ENCODE peak calls at places on chromosomes 7 and 10, in four cellular contexts. One of them, this sample, is unnamed.

GRCh38 chr7:150948791-150949251 is 29.3 kb downstream of the KCNH2 start:
- DNase-seq in HL-60: no peak
- DNase-seq in K562: no peak
- DNase-seq in GM12878: no peak
- DNase-seq in this sample: peak

GRCh38 chr7:3300221-3300650 is 816 bp upstream of the SDK1 start:
- DNase-seq in K562: no peak
- DNase-seq in HL-60: no peak
- DNase-seq in GM12878: no peak
- DNase-seq in this sample: no peak

GRCh38 chr7:112446431-112446830 is 3.8 kb upstream of the IFRD1 start:
- DNase-seq in K562: no peak
- DNase-seq in GM12878: no peak
- DNase-seq in HL-60: no peak
- DNase-seq in this sample: no peak

GRCh38 chr7:35831208-35831607 is 30.4 kb downstream of the SEPTIN7 start:
- DNase-seq in K562: no peak
- DNase-seq in GM12878: no peak
- DNase-seq in HL-60: no peak
- DNase-seq in this sample: no peak

GRCh38 chr7:55144955-55145342 is 126.1 kb downstream of the EGFR start:
- DNase-seq in K562: no peak
- DNase-seq in GM12878: no peak
- DNase-seq in HL-60: no peak
- DNase-seq in this sample: no peak

GRCh38 chr10:119139464-119140067 is 25.9 kb downstream of the SFXN4 start:
- DNase-seq in HL-60: peak
- DNase-seq in K562: peak
- DNase-seq in GM12878: no peak
- DNase-seq in this sample: peak

GRCh38 chr7:89401099-89401498 is 605.6 kb upstream of the TEX47 start:
- DNase-seq in K562: no peak
- DNase-seq in GM12878: no peak
- DNase-seq in HL-60: no peak
- DNase-seq in this sample: no peak

GRCh38 chr7:74424291-74424880 is 29.3 kb upstream of the GTF2IRD1 start:
- DNase-seq in HL-60: no peak
- DNase-seq in K562: no peak
- DNase-seq in GM12878: no peak
- DNase-seq in this sample: no peak

GRCh38 chr10:43078986-43079273 is 2.1 kb downstream of the RET start:
- DNase-seq in GM12878: no peak
- DNase-seq in HL-60: no peak
- DNase-seq in K562: peak
- DNase-seq in this sample: peak

GRCh38 chr7:157568785-157569584 is 232.2 kb downstream of the DNAJB6 start:
- DNase-seq in HL-60: no peak
- DNase-seq in GM12878: no peak
- DNase-seq in K562: no peak
- DNase-seq in this sample: peak

GRCh38 chr7:98988641-98989040 is 110.3 kb downstream of the TRRAP start:
- DNase-seq in GM12878: no peak
- DNase-seq in K562: no peak
- DNase-seq in HL-60: no peak
- DNase-seq in this sample: no peak

GRCh38 chr7:117202511-117202910 is 120.3 kb downstream of the WNT2 start:
- DNase-seq in HL-60: no peak
- DNase-seq in GM12878: no peak
- DNase-seq in K562: no peak
- DNase-seq in this sample: no peak

GRCh38 chr7:124856299-124856888 is 73.2 kb downstream of the POT1 start:
- DNase-seq in HL-60: no peak
- DNase-seq in GM12878: no peak
- DNase-seq in K562: peak
- DNase-seq in this sample: no peak
- TF ChIP-seq SPI1 in HL-60: no peak
- TF ChIP-seq SPI1 in GM12878: no peak
- TF ChIP-seq SPI1 in K562: no peak
- TF ChIP-seq SPI1 in this sample: no peak

GRCh38 chr7:64602518-64602917 is 39.6 kb upstream of the ZNF680 start:
- DNase-seq in K562: no peak
- DNase-seq in GM12878: no peak
- DNase-seq in HL-60: no peak
- DNase-seq in this sample: no peak
- TF ChIP-seq SPI1 in K562: no peak
- TF ChIP-seq SPI1 in GM12878: no peak
- TF ChIP-seq SPI1 in HL-60: no peak
- TF ChIP-seq SPI1 in this sample: no peak

DNA sequence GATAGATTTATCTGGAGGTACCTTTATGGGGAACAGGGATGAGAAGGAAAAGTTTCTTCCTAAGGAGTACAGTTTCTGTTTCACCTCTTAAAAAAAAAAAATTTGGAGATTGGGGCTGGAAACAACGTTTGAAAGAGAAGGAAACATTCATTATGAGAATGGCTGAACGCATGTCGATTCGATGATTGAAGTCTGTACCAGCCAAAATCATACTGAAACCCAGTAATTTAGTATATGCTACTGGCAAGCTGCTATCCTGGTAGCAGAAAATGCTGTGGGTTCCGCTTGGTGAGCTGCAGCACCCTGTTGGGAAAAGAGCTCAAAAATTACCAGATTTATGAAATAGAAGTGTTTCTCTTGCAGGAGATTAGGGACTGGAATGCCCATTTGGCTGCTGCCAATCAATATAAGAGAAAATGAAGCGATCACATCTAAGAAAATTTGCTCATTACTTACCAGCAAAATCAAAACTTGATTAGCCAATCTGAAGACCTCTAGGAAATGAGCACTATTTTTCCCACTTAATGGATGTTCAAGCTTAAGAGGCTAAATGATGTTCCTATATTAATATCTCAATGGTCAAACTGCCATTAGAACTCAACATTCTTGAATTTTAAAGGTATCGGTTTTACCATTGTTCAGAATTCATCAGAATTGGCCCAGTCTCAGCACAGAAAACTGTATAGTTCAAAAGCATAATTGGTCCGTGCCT is 1.1 kb upstream of the ITGB1 start:
- DNase-seq in K562: no peak
- DNase-seq in HL-60: no peak
- DNase-seq in GM12878: peak
- DNase-seq in this sample: no peak
- TF ChIP-seq SPI1 in K562: no peak
- TF ChIP-seq SPI1 in HL-60: no peak
- TF ChIP-seq SPI1 in GM12878: no peak
- TF ChIP-seq SPI1 in this sample: no peak

DNA sequence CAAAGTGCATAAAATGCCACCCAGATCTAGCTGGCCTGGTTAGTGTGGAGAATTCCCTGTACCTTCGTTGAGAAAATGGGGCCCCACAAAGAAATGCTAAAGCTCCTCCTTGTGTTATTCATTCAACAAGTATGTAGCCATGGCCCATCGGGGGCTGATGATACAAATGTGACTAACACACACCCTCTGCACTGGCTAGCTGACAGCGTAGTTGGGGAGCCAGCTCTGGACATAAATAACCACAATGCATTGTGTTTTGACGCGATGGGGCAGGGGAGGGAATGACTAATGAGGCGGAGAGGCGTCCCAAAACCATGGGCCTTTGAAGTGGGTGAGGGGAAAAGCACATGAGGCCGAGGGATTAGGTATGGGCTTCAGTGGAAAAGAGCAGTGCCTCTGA is 28.2 kb upstream of the ASL start:
- DNase-seq in GM12878: no peak
- DNase-seq in K562: peak
- DNase-seq in HL-60: no peak
- DNase-seq in this sample: no peak
- TF ChIP-seq SPI1 in GM12878: no peak
- TF ChIP-seq SPI1 in K562: no peak
- TF ChIP-seq SPI1 in HL-60: no peak
- TF ChIP-seq SPI1 in this sample: no peak

GRCh38 chr7:131010029-131010705 is 276.2 kb upstream of the KLF14 start:
- DNase-seq in K562: no peak
- DNase-seq in GM12878: no peak
- DNase-seq in HL-60: peak
- DNase-seq in this sample: no peak
- TF ChIP-seq SPI1 in K562: no peak
- TF ChIP-seq SPI1 in GM12878: no peak
- TF ChIP-seq SPI1 in HL-60: peak
- TF ChIP-seq SPI1 in this sample: no peak

GRCh38 chr10:31134303-31134928 is 102.8 kb upstream of the ZNF438 start:
- DNase-seq in HL-60: no peak
- DNase-seq in GM12878: peak
- DNase-seq in K562: no peak
- DNase-seq in this sample: peak

GRCh38 chr10:31138026-31138553 is 106.4 kb upstream of the ZNF438 start:
- DNase-seq in K562: no peak
- DNase-seq in HL-60: no peak
- DNase-seq in GM12878: no peak
- DNase-seq in this sample: no peak

GRCh38 chr10:31139497-31139896 is 107.8 kb upstream of the ZNF438 start:
- DNase-seq in HL-60: no peak
- DNase-seq in K562: no peak
- DNase-seq in GM12878: no peak
- DNase-seq in this sample: no peak

GRCh38 chr10:31136386-31136785 is 104.7 kb upstream of the ZNF438 start:
- DNase-seq in HL-60: no peak
- DNase-seq in K562: no peak
- DNase-seq in GM12878: no peak
- DNase-seq in this sample: no peak

GRCh38 chr10:31136951-31137885 is 105.6 kb upstream of the ZNF438 start:
- DNase-seq in HL-60: no peak
- DNase-seq in GM12878: no peak
- DNase-seq in K562: no peak
- DNase-seq in this sample: no peak
- TF ChIP-seq SPI1 in HL-60: no peak
- TF ChIP-seq SPI1 in GM12878: no peak
- TF ChIP-seq SPI1 in K562: no peak
- TF ChIP-seq SPI1 in this sample: no peak

GRCh38 chr10:97020452-97021400 is 165.0 kb downstream of the SLIT1 start:
- DNase-seq in K562: no peak
- DNase-seq in HL-60: no peak
- DNase-seq in GM12878: no peak
- DNase-seq in this sample: no peak
- TF ChIP-seq SPI1 in K562: no peak
- TF ChIP-seq SPI1 in HL-60: no peak
- TF ChIP-seq SPI1 in GM12878: no peak
- TF ChIP-seq SPI1 in this sample: no peak